ENCODE peak calls at places on chromosome 21, in eight cellular contexts. One of them, this sample, is unnamed.

GRCh38 chr21:36813071-36813470 is 114.2 kb downstream of the SIM2 start:
- DNase-seq in dermis microvascular lymphatic vessel endothelial cell: peak; percentile 46
- DNase-seq in GM12892: no peak
- DNase-seq in endodermal cell: no peak
- DNase-seq in fibroblast of pulmonary artery: peak; percentile 56
- DNase-seq in glutamatergic neuron: no peak
- DNase-seq in stimulated activated CD4-positive, alpha-beta T cell treated with anti-CD3 and anti-CD28 coated beads, TNF-alpha, amount 100 ng/mL, for 4 hours: no peak
- DNase-seq in psoas muscle: no peak
- DNase-seq in this sample: no peak

GRCh38 chr21:38202811-38203210 is 54.0 kb upstream of the KCNJ15 start:
- DNase-seq in dermis microvascular lymphatic vessel endothelial cell: no peak
- DNase-seq in fibroblast of pulmonary artery: no peak
- DNase-seq in psoas muscle: no peak
- DNase-seq in glutamatergic neuron: no peak
- DNase-seq in GM12892: no peak
- DNase-seq in stimulated activated CD4-positive, alpha-beta T cell treated with anti-CD3 and anti-CD28 coated beads, TNF-alpha, amount 100 ng/mL, for 4 hours: no peak
- DNase-seq in endodermal cell: no peak
- DNase-seq in this sample: no peak

GRCh38 chr21:27024971-27025370 is 58.1 kb upstream of the ADAMTS5 start:
- DNase-seq in stimulated activated CD4-positive, alpha-beta T cell treated with anti-CD3 and anti-CD28 coated beads, TNF-alpha, amount 100 ng/mL, for 4 hours: no peak
- DNase-seq in psoas muscle: no peak
- DNase-seq in fibroblast of pulmonary artery: no peak
- DNase-seq in GM12892: no peak
- DNase-seq in glutamatergic neuron: no peak
- DNase-seq in endodermal cell: no peak
- DNase-seq in dermis microvascular lymphatic vessel endothelial cell: no peak
- DNase-seq in this sample: no peak

GRCh38 chr21:34874689-34875513 is 174.2 kb downstream of the RUNX1 start:
- DNase-seq in psoas muscle: no peak
- DNase-seq in dermis microvascular lymphatic vessel endothelial cell: peak; percentile 20
- DNase-seq in stimulated activated CD4-positive, alpha-beta T cell treated with anti-CD3 and anti-CD28 coated beads, TNF-alpha, amount 100 ng/mL, for 4 hours: no peak
- DNase-seq in endodermal cell: peak; percentile 27
- DNase-seq in fibroblast of pulmonary artery: no peak
- DNase-seq in glutamatergic neuron: no peak
- DNase-seq in GM12892: no peak
- DNase-seq in this sample: no peak

GRCh38 chr21:28283652-28284490 is 708.8 kb downstream of the LTN1 start:
- DNase-seq in endodermal cell: no peak
- DNase-seq in glutamatergic neuron: no peak
- DNase-seq in dermis microvascular lymphatic vessel endothelial cell: peak; percentile 96
- DNase-seq in psoas muscle: no peak
- DNase-seq in GM12892: no peak
- DNase-seq in stimulated activated CD4-positive, alpha-beta T cell treated with anti-CD3 and anti-CD28 coated beads, TNF-alpha, amount 100 ng/mL, for 4 hours: no peak
- DNase-seq in fibroblast of pulmonary artery: peak; percentile 98
- DNase-seq in this sample: no peak

GRCh38 chr21:45820171-45821091 is 161.1 kb upstream of the COL6A1 start:
- DNase-seq in stimulated activated CD4-positive, alpha-beta T cell treated with anti-CD3 and anti-CD28 coated beads, TNF-alpha, amount 100 ng/mL, for 4 hours: peak; percentile 58
- DNase-seq in psoas muscle: peak; percentile 71
- DNase-seq in endodermal cell: peak; percentile 95
- DNase-seq in glutamatergic neuron: peak; percentile 89
- DNase-seq in fibroblast of pulmonary artery: peak; percentile 94
- DNase-seq in GM12892: peak; percentile 88
- DNase-seq in dermis microvascular lymphatic vessel endothelial cell: peak; percentile 79
- DNase-seq in this sample: peak; percentile 63

GRCh38 chr21:40291560-40291959 is 424.3 kb downstream of the PCP4 start:
- DNase-seq in GM12892: no peak
- DNase-seq in stimulated activated CD4-positive, alpha-beta T cell treated with anti-CD3 and anti-CD28 coated beads, TNF-alpha, amount 100 ng/mL, for 4 hours: no peak
- DNase-seq in glutamatergic neuron: no peak
- DNase-seq in dermis microvascular lymphatic vessel endothelial cell: no peak
- DNase-seq in psoas muscle: no peak
- DNase-seq in fibroblast of pulmonary artery: no peak
- DNase-seq in endodermal cell: peak; percentile 59
- DNase-seq in this sample: no peak

GRCh38 chr21:15850645-15851044 is 120.9 kb downstream of the USP25 start:
- DNase-seq in dermis microvascular lymphatic vessel endothelial cell: peak; percentile 88
- DNase-seq in stimulated activated CD4-positive, alpha-beta T cell treated with anti-CD3 and anti-CD28 coated beads, TNF-alpha, amount 100 ng/mL, for 4 hours: no peak
- DNase-seq in psoas muscle: no peak
- DNase-seq in GM12892: no peak
- DNase-seq in fibroblast of pulmonary artery: peak; percentile 73
- DNase-seq in endodermal cell: no peak
- DNase-seq in glutamatergic neuron: no peak
- DNase-seq in this sample: no peak

GRCh38 chr21:39048064-39048463 is 135.2 kb downstream of the PSMG1 start:
- DNase-seq in dermis microvascular lymphatic vessel endothelial cell: peak; percentile 57
- DNase-seq in GM12892: no peak
- DNase-seq in glutamatergic neuron: peak; percentile 60
- DNase-seq in stimulated activated CD4-positive, alpha-beta T cell treated with anti-CD3 and anti-CD28 coated beads, TNF-alpha, amount 100 ng/mL, for 4 hours: no peak
- DNase-seq in fibroblast of pulmonary artery: peak; percentile 85
- DNase-seq in psoas muscle: no peak
- DNase-seq in endodermal cell: peak; percentile 91
- DNase-seq in this sample: no peak

GRCh38 chr21:43027846-43028731 is 47.5 kb downstream of the CBS start:
- DNase-seq in dermis microvascular lymphatic vessel endothelial cell: no peak
- DNase-seq in stimulated activated CD4-positive, alpha-beta T cell treated with anti-CD3 and anti-CD28 coated beads, TNF-alpha, amount 100 ng/mL, for 4 hours: no peak
- DNase-seq in glutamatergic neuron: no peak
- DNase-seq in endodermal cell: no peak
- DNase-seq in fibroblast of pulmonary artery: no peak
- DNase-seq in GM12892: no peak
- DNase-seq in psoas muscle: no peak
- DNase-seq in this sample: no peak

GRCh38 chr21:29904359-29905282 is 35.2 kb downstream of the GRIK1 start:
- DNase-seq in endodermal cell: peak; percentile 53
- DNase-seq in glutamatergic neuron: no peak
- DNase-seq in dermis microvascular lymphatic vessel endothelial cell: no peak
- DNase-seq in psoas muscle: no peak
- DNase-seq in stimulated activated CD4-positive, alpha-beta T cell treated with anti-CD3 and anti-CD28 coated beads, TNF-alpha, amount 100 ng/mL, for 4 hours: no peak
- DNase-seq in GM12892: no peak
- DNase-seq in fibroblast of pulmonary artery: peak; percentile 15
- DNase-seq in this sample: no peak

GRCh38 chr21:16117851-16118592 is 388.2 kb downstream of the USP25 start:
- DNase-seq in psoas muscle: no peak
- DNase-seq in fibroblast of pulmonary artery: peak; percentile 64
- DNase-seq in endodermal cell: no peak
- DNase-seq in GM12892: no peak
- DNase-seq in stimulated activated CD4-positive, alpha-beta T cell treated with anti-CD3 and anti-CD28 coated beads, TNF-alpha, amount 100 ng/mL, for 4 hours: no peak
- DNase-seq in glutamatergic neuron: no peak
- DNase-seq in dermis microvascular lymphatic vessel endothelial cell: peak; percentile 84
- DNase-seq in this sample: no peak

GRCh38 chr21:44792653-44793052 is 9.0 kb downstream of the UBE2G2 start:
- DNase-seq in stimulated activated CD4-positive, alpha-beta T cell treated with anti-CD3 and anti-CD28 coated beads, TNF-alpha, amount 100 ng/mL, for 4 hours: no peak
- DNase-seq in dermis microvascular lymphatic vessel endothelial cell: no peak
- DNase-seq in GM12892: no peak
- DNase-seq in psoas muscle: no peak
- DNase-seq in glutamatergic neuron: no peak
- DNase-seq in fibroblast of pulmonary artery: no peak
- DNase-seq in endodermal cell: peak; percentile 18
- DNase-seq in this sample: no peak

GRCh38 chr21:41684381-41685245 is 82.2 kb downstream of the RIPK4 start:
- DNase-seq in GM12892: no peak
- DNase-seq in endodermal cell: peak; percentile 64
- DNase-seq in stimulated activated CD4-positive, alpha-beta T cell treated with anti-CD3 and anti-CD28 coated beads, TNF-alpha, amount 100 ng/mL, for 4 hours: no peak
- DNase-seq in dermis microvascular lymphatic vessel endothelial cell: peak; percentile 20
- DNase-seq in glutamatergic neuron: no peak
- DNase-seq in psoas muscle: no peak
- DNase-seq in fibroblast of pulmonary artery: peak; percentile 62
- DNase-seq in this sample: no peak

GRCh38 chr21:44489962-44490361 is 34.7 kb downstream of the LRRC3 start:
- DNase-seq in fibroblast of pulmonary artery: no peak
- DNase-seq in endodermal cell: no peak
- DNase-seq in stimulated activated CD4-positive, alpha-beta T cell treated with anti-CD3 and anti-CD28 coated beads, TNF-alpha, amount 100 ng/mL, for 4 hours: no peak
- DNase-seq in dermis microvascular lymphatic vessel endothelial cell: no peak
- DNase-seq in GM12892: no peak
- DNase-seq in glutamatergic neuron: no peak
- DNase-seq in psoas muscle: no peak
- DNase-seq in this sample: no peak

GRCh38 chr21:27812279-27812678 is 845.4 kb upstream of the ADAMTS5 start:
- DNase-seq in stimulated activated CD4-positive, alpha-beta T cell treated with anti-CD3 and anti-CD28 coated beads, TNF-alpha, amount 100 ng/mL, for 4 hours: no peak
- DNase-seq in dermis microvascular lymphatic vessel endothelial cell: no peak
- DNase-seq in glutamatergic neuron: no peak
- DNase-seq in fibroblast of pulmonary artery: peak; percentile 24
- DNase-seq in GM12892: no peak
- DNase-seq in psoas muscle: no peak
- DNase-seq in endodermal cell: no peak
- DNase-seq in this sample: no peak

GRCh38 chr21:41247561-41247968 is 69.0 kb upstream of the FAM3B start:
- DNase-seq in endodermal cell: peak; percentile 25
- DNase-seq in psoas muscle: no peak
- DNase-seq in dermis microvascular lymphatic vessel endothelial cell: peak; percentile 100
- DNase-seq in GM12892: no peak
- DNase-seq in glutamatergic neuron: no peak
- DNase-seq in stimulated activated CD4-positive, alpha-beta T cell treated with anti-CD3 and anti-CD28 coated beads, TNF-alpha, amount 100 ng/mL, for 4 hours: no peak
- DNase-seq in fibroblast of pulmonary artery: peak; percentile 72
- DNase-seq in this sample: no peak

GRCh38 chr21:46116846-46117585 is 19.1 kb downstream of the COL6A2 start:
- DNase-seq in stimulated activated CD4-positive, alpha-beta T cell treated with anti-CD3 and anti-CD28 coated beads, TNF-alpha, amount 100 ng/mL, for 4 hours: no peak
- DNase-seq in fibroblast of pulmonary artery: no peak
- DNase-seq in dermis microvascular lymphatic vessel endothelial cell: no peak
- DNase-seq in psoas muscle: no peak
- DNase-seq in endodermal cell: peak; percentile 30
- DNase-seq in glutamatergic neuron: peak; percentile 12
- DNase-seq in GM12892: peak; percentile 13
- DNase-seq in this sample: no peak

GRCh38 chr21:16028163-16028562 is 298.4 kb downstream of the USP25 start:
- DNase-seq in GM12892: no peak
- DNase-seq in glutamatergic neuron: no peak
- DNase-seq in dermis microvascular lymphatic vessel endothelial cell: no peak
- DNase-seq in stimulated activated CD4-positive, alpha-beta T cell treated with anti-CD3 and anti-CD28 coated beads, TNF-alpha, amount 100 ng/mL, for 4 hours: no peak
- DNase-seq in endodermal cell: no peak
- DNase-seq in psoas muscle: no peak
- DNase-seq in fibroblast of pulmonary artery: no peak
- DNase-seq in this sample: no peak

GRCh38 chr21:42702720-42703119 is 49.3 kb downstream of the PDE9A start:
- DNase-seq in GM12892: no peak
- DNase-seq in stimulated activated CD4-positive, alpha-beta T cell treated with anti-CD3 and anti-CD28 coated beads, TNF-alpha, amount 100 ng/mL, for 4 hours: no peak
- DNase-seq in fibroblast of pulmonary artery: no peak
- DNase-seq in dermis microvascular lymphatic vessel endothelial cell: no peak
- DNase-seq in endodermal cell: peak; percentile 6
- DNase-seq in glutamatergic neuron: no peak
- DNase-seq in psoas muscle: no peak
- DNase-seq in this sample: no peak

GRCh38 chr21:32364801-32365200 is 28.0 kb downstream of the URB1 start:
- DNase-seq in psoas muscle: no peak
- DNase-seq in GM12892: no peak
- DNase-seq in dermis microvascular lymphatic vessel endothelial cell: no peak
- DNase-seq in fibroblast of pulmonary artery: no peak
- DNase-seq in glutamatergic neuron: no peak
- DNase-seq in endodermal cell: no peak
- DNase-seq in stimulated activated CD4-positive, alpha-beta T cell treated with anti-CD3 and anti-CD28 coated beads, TNF-alpha, amount 100 ng/mL, for 4 hours: no peak
- DNase-seq in this sample: no peak